ENCODE peak calls at places on chromosome 3, in seven cellular contexts. R is bronchial epithelial cell; I is Kasumi-1; N is HuH-7; F is nephron progenitor cell; Y is stimulated activated CD4-positive, alpha-beta T cell treated with anti-CD3 and anti-CD28 coated beads, Interleukin-1b, Interleukin-23, amount 100 ng/mL, for 48 hours; Q is smooth muscle cell of the brain vasculature. D is an unnamed sample.

GRCh38 chr3:38004415-38005075 is 14.0 kb downstream of the VILL start:
- DNase-seq in R (peak; percentile 75), I (peak; percentile 78), N (peak; percentile 97), F (peak; percentile 64), Y (peak; percentile 34), Q (no peak), D (peak; percentile 53)

GRCh38 chr3:157279237-157279636 is 119.3 kb upstream of the CCNL1 start:
- DNase-seq in R (no peak), I (no peak), N (no peak), F (no peak), Y (no peak), Q (no peak), D (no peak)

GRCh38 chr3:138265745-138266144 is 63.9 kb downstream of the NME9 start:
- DNase-seq in R (no peak), I (no peak), N (no peak), F (no peak), Y (no peak), Q (no peak), D (no peak)

GRCh38 chr3:61645148-61645547 is 83.8 kb downstream of the PTPRG start:
- DNase-seq in R (peak; percentile 65), I (no peak), N (no peak), F (no peak), Y (no peak), Q (no peak), D (no peak)

GRCh38 chr3:160105902-160106584 is 117.4 kb downstream of the IL12A start:
- DNase-seq in R (no peak), I (peak; percentile 77), N (no peak), F (no peak), Y (no peak), Q (no peak), D (no peak)

GRCh38 chr3:69309810-69310209 is 76.1 kb downstream of the FRMD4B start:
- DNase-seq in R (peak; percentile 47), I (peak; percentile 14), N (no peak), F (no peak), Y (no peak), Q (no peak), D (no peak)

GRCh38 chr3:179506792-179507191 is 55.5 kb upstream of the GNB4 start:
- DNase-seq in R (no peak), I (no peak), N (no peak), F (no peak), Y (no peak), Q (no peak), D (no peak)

GRCh38 chr3:183378008-183378407 is 50.4 kb downstream of the MCF2L2 start:
- DNase-seq in R (no peak), I (no peak), N (no peak), F (no peak), Y (no peak), Q (no peak), D (no peak)

GRCh38 chr3:52782412-52783210 is 5.2 kb downstream of the ITIH1 start:
- DNase-seq in R (no peak), I (no peak), N (no peak), F (no peak), Y (no peak), Q (no peak), D (no peak)

GRCh38 chr3:47712398-47712797 is 69.3 kb downstream of the SMARCC1 start:
- DNase-seq in R (no peak), I (no peak), N (no peak), F (no peak), Y (no peak), Q (no peak), D (no peak)

GRCh38 chr3:50430950-50431435 is 71.7 kb upstream of the TMEM115 start:
- DNase-seq in R (no peak), I (no peak), N (no peak), F (no peak), Y (no peak), Q (no peak), D (no peak)

GRCh38 chr3:146968204-146968651 is 363.1 kb upstream of the PLSCR5 start:
- DNase-seq in R (peak; percentile 2), I (no peak), N (peak; percentile 0), F (no peak), Y (no peak), Q (no peak), D (no peak)

GRCh38 chr3:9732080-9732752 is 681 bp downstream of the BRPF1 start:
- DNase-seq in R (no peak), I (peak; percentile 23), N (peak; percentile 56), F (peak; percentile 50), Y (peak; percentile 40), Q (no peak), D (peak; percentile 61)

GRCh38 chr3:50147861-50148260 is 7.3 kb upstream of the SEMA3F start:
- DNase-seq in R (no peak), I (no peak), N (no peak), F (no peak), Y (no peak), Q (no peak), D (no peak)

GRCh38 chr3:150303776-150304175 is 104.3 kb upstream of the TSC22D2 start:
- DNase-seq in R (peak; percentile 31), I (no peak), N (no peak), F (no peak), Y (no peak), Q (no peak), D (peak; percentile 7)

GRCh38 chr3:58035512-58035867 is 27.3 kb downstream of the FLNB start:
- DNase-seq in R (no peak), I (no peak), N (no peak), F (no peak), Y (no peak), Q (no peak), D (no peak)

GRCh38 chr3:180059351-180059750 is 22.6 kb upstream of the PEX5L start:
- DNase-seq in R (peak; percentile 64), I (no peak), N (no peak), F (no peak), Y (no peak), Q (no peak), D (no peak)

GRCh38 chr3:122892561-122892960 is 97.7 kb downstream of the SLC49A4 start:
- DNase-seq in R (no peak), I (no peak), N (no peak), F (no peak), Y (no peak), Q (no peak), D (no peak)

GRCh38 chr3:15098503-15099363 is at the start of gene RBSN:
- DNase-seq in R (peak; percentile 83), I (peak; percentile 94), N (peak; percentile 96), F (peak; percentile 94), Y (peak; percentile 97), Q (peak; percentile 78), D (peak; percentile 97)

GRCh38 chr3:104873331-104873730 is 493.4 kb upstream of the ALCAM start:
- DNase-seq in R (no peak), I (no peak), N (no peak), F (no peak), Y (no peak), Q (no peak), D (no peak)

GRCh38 chr3:43105597-43106292 is at the start of gene POMGNT2:
- DNase-seq in R (peak; percentile 77), I (peak; percentile 86), N (peak; percentile 98), F (peak; percentile 95), Y (peak; percentile 87), Q (peak; percentile 37), D (peak; percentile 89)

GRCh38 chr3:33067484-33067883 is 29.5 kb downstream of the GLB1 start:
- DNase-seq in R (peak; percentile 26), I (no peak), N (peak; percentile 50), F (no peak), Y (no peak), Q (no peak), D (no peak)

GRCh38 chr3:33167284-33167683 is 51.3 kb downstream of the SUSD5 start:
- DNase-seq in R (no peak), I (no peak), N (no peak), F (no peak), Y (no peak), Q (no peak), D (no peak)

GRCh38 chr3:69197922-69198540 is 75.6 kb upstream of the LMOD3 start:
- DNase-seq in R (no peak), I (no peak), N (no peak), F (no peak), Y (peak; percentile 72), Q (no peak), D (peak; percentile 49)

GRCh38 chr3:124559650-124560405 is 170.4 kb upstream of the UMPS start:
- DNase-seq in R (peak; percentile 71), I (peak; percentile 46), N (peak; percentile 78), F (peak; percentile 77), Y (peak; percentile 58), Q (peak; percentile 69), D (peak; percentile 64)

GRCh38 chr3:188527389-188527788 is 373.4 kb downstream of the LPP start:
- DNase-seq in R (no peak), I (no peak), N (no peak), F (no peak), Y (no peak), Q (no peak), D (no peak)

GRCh38 chr3:172023915-172024314 is 15.5 kb upstream of the FNDC3B start:
- DNase-seq in R (no peak), I (no peak), N (no peak), F (no peak), Y (no peak), Q (no peak), D (no peak)

GRCh38 chr3:102032491-102033383 is 183.4 kb downstream of the NFKBIZ start:
- DNase-seq in R (no peak), I (no peak), N (no peak), F (no peak), Y (no peak), Q (no peak), D (no peak)

GRCh38 chr3:36488077-36488789 is 107.9 kb downstream of the STAC start:
- DNase-seq in R (peak; percentile 47), I (no peak), N (no peak), F (no peak), Y (no peak), Q (no peak), D (no peak)

GRCh38 chr3:149816986-149817385 is 4.0 kb downstream of the RNF13 start:
- DNase-seq in R (peak; percentile 89), I (peak; percentile 41), N (no peak), F (no peak), Y (no peak), Q (no peak), D (no peak)

GRCh38 chr3:193640728-193641127 is 47.7 kb downstream of the OPA1 start:
- DNase-seq in R (no peak), I (no peak), N (no peak), F (no peak), Y (no peak), Q (no peak), D (no peak)

GRCh38 chr3:73298243-73299183 is 237.1 kb downstream of the EBLN2 start:
- DNase-seq in R (no peak), I (no peak), N (no peak), F (peak; percentile 19), Y (no peak), Q (no peak), D (no peak)

GRCh38 chr3:124562769-124563168 is 167.5 kb upstream of the UMPS start:
- DNase-seq in R (no peak), I (no peak), N (no peak), F (no peak), Y (no peak), Q (no peak), D (no peak)

GRCh38 chr3:16477501-16477900 is 36.0 kb downstream of the RFTN1 start:
- DNase-seq in R (no peak), I (no peak), N (no peak), F (no peak), Y (no peak), Q (no peak), D (no peak)

GRCh38 chr3:4355401-4356224 is 52.4 kb downstream of the SETMAR start:
- DNase-seq in R (no peak), I (no peak), N (peak; percentile 16), F (peak; percentile 14), Y (no peak), Q (no peak), D (no peak)

GRCh38 chr3:174153875-174154274 is 705.3 kb upstream of the NAALADL2 start:
- DNase-seq in R (no peak), I (no peak), N (no peak), F (no peak), Y (no peak), Q (no peak), D (no peak)

GRCh38 chr3:32256206-32256605 is 17.7 kb downstream of the CMTM8 start:
- DNase-seq in R (peak; percentile 59), I (no peak), N (no peak), F (no peak), Y (no peak), Q (no peak), D (no peak)

GRCh38 chr3:24343084-24343783 is 151.4 kb downstream of the THRB start:
- DNase-seq in R (peak; percentile 65), I (no peak), N (no peak), F (no peak), Y (no peak), Q (no peak), D (no peak)